ENCODE peak calls at places on chromosomes 2 and 18, in four cellular contexts. A is K562, X is GM12878, U is H1. E is an unnamed sample.
A peak's percentile ranks its signal among the peaks of the same experiment; 100 is the strongest.

GRCh38 chr2:10532631-10533101 is 84.5 kb upstream of the ODC1 start:
- DNase-seq in A (no peak), X (no peak), U (no peak), E (no peak)

GRCh38 chr18:24600076-24600654 is 139.7 kb downstream of the HRH4 start:
- DNase-seq in A (peak; percentile 32), X (no peak), U (no peak), E (peak; percentile 27)

GRCh38 chr18:59268722-59269562 is 4.3 kb downstream of the RAX start:
- DNase-seq in A (peak; percentile 51), X (no peak), U (no peak), E (no peak)

GRCh38 chr2:185161701-185162100 is 563.4 kb downstream of the ZNF804A start:
- DNase-seq in A (no peak), X (no peak), U (no peak), E (no peak)

GRCh38 chr2:199903111-199903510 is 8.0 kb upstream of the C2orf69 start:
- DNase-seq in A (no peak), X (no peak), U (no peak), E (no peak)

GRCh38 chr2:19667536-19667949 is 234.2 kb downstream of the TTC32 start:
- DNase-seq in A (no peak), X (no peak), U (no peak), E (no peak)

GRCh38 chr2:49832555-49832954 is 678.2 kb upstream of the FSHR start:
- DNase-seq in A (no peak), X (no peak), U (no peak), E (no peak)

GRCh38 chr18:13500891-13501887 is 225.2 kb downstream of the FAM210A start:
- DNase-seq in A (no peak), X (no peak), U (no peak), E (no peak)

GRCh38 chr2:133755515-133756311 is 187.4 kb upstream of the NCKAP5 start:
- DNase-seq in A (no peak), X (no peak), U (no peak), E (no peak)

GRCh38 chr2:37349376-37349775 is 4.9 kb downstream of the QPCT start:
- DNase-seq in A (no peak), X (no peak), U (no peak), E (no peak)

GRCh38 chr2:238287702-238288649 is at the start of gene PER2:
- DNase-seq in A (peak; percentile 47), X (no peak), U (no peak), E (peak; percentile 43)

GRCh38 chr18:37441821-37442220 is 123.8 kb downstream of the CELF4 start:
- DNase-seq in A (no peak), X (no peak), U (no peak), E (no peak)

GRCh38 chr2:219605607-219605954 is 7.9 kb downstream of the STK11IP start:
- DNase-seq in A (no peak), X (no peak), U (no peak), E (no peak)

GRCh38 chr18:37403788-37404187 is 161.8 kb downstream of the CELF4 start:
- DNase-seq in A (no peak), X (no peak), U (no peak), E (no peak)

GRCh38 chr2:40016151-40016885 is 237.3 kb upstream of the THUMPD2 start:
- DNase-seq in A (no peak), X (no peak), U (no peak), E (no peak)

GRCh38 chr2:236871500-236872001 is 214.1 kb upstream of the COPS8 start:
- DNase-seq in A (no peak), X (no peak), U (no peak), E (no peak)

GRCh38 chr2:73008261-73009159 is 63.0 kb downstream of the SFXN5 start:
- DNase-seq in A (no peak), X (no peak), U (no peak), E (no peak)

GRCh38 chr2:12286347-12286746 is 430.4 kb upstream of the TRIB2 start:
- DNase-seq in A (no peak), X (no peak), U (no peak), E (no peak)

GRCh38 chr2:238267341-238267710 is 21.1 kb downstream of the PER2 start:
- DNase-seq in A (no peak), X (no peak), U (no peak), E (no peak)

GRCh38 chr18:75783816-75784215 is 356.3 kb upstream of the SMIM21 start:
- DNase-seq in A (no peak), X (no peak), U (no peak), E (no peak)

GRCh38 chr2:156464106-156464505 is 27.9 kb downstream of the GPD2 start:
- DNase-seq in A (no peak), X (no peak), U (no peak), E (no peak)

GRCh38 chr2:220855296-220855695 is 716.8 kb downstream of the EPHA4 start:
- DNase-seq in A (no peak), X (no peak), U (no peak), E (no peak)

GRCh38 chr2:96145028-96145939 is at the start of gene DUSP2:
- DNase-seq in A (no peak), X (peak; percentile 85), U (no peak), E (peak; percentile 57)

GRCh38 chr2:157835425-157835824 is 40.7 kb downstream of the ACVR1 start:
- DNase-seq in A (no peak), X (no peak), U (no peak), E (no peak)

GRCh38 chr2:145088733-145089132 is 568.8 kb upstream of the ZEB2 start:
- DNase-seq in A (no peak), X (no peak), U (no peak), E (no peak)

GRCh38 chr2:66379473-66379872 is 55.5 kb upstream of the MEIS1 start:
- DNase-seq in A (no peak), X (no peak), U (no peak), E (no peak)

GRCh38 chr2:204885747-204886146 is 340.5 kb downstream of the PARD3B start:
- DNase-seq in A (peak; percentile 7), X (no peak), U (no peak), E (no peak)

GRCh38 chr2:152054593-152054992 is 44.3 kb downstream of the CACNB4 start:
- DNase-seq in A (no peak), X (no peak), U (no peak), E (peak; percentile 36)

GRCh38 chr2:41741951-41742563 is 305.8 kb upstream of the PKDCC start:
- DNase-seq in A (no peak), X (no peak), U (no peak), E (no peak)

GRCh38 chr18:48330016-48330991 is 78.9 kb downstream of the ZBTB7C start:
- DNase-seq in A (no peak), X (no peak), U (no peak), E (peak; percentile 47)

GRCh38 chr2:187552959-187553681 is 1.1 kb downstream of the TFPI start:
- DNase-seq in A (peak; percentile 61), X (no peak), U (no peak), E (no peak)

GRCh38 chr2:16020389-16021008 is 80.1 kb downstream of the MYCN start:
- DNase-seq in A (no peak), X (no peak), U (no peak), E (no peak)

GRCh38 chr18:48293954-48294893 is 115.0 kb downstream of the ZBTB7C start:
- DNase-seq in A (no peak), X (no peak), U (no peak), E (no peak)

GRCh38 chr2:132374961-132375360 is 41.6 kb upstream of the GPR39 start:
- DNase-seq in A (no peak), X (no peak), U (no peak), E (no peak)

GRCh38 chr2:24012521-24013245 is 2.8 kb downstream of the MFSD2B start:
- DNase-seq in A (no peak), X (no peak), U (no peak), E (no peak)

GRCh38 chr2:136135462-136135861 is 17.5 kb upstream of the CXCR4 start:
- DNase-seq in A (no peak), X (no peak), U (no peak), E (no peak)

GRCh38 chr2:36965751-36966369 is 476 bp downstream of the STRN start:
- DNase-seq in A (peak; percentile 67), X (no peak), U (peak; percentile 53), E (no peak)

GRCh38 chr2:143034292-143035074 is 94.7 kb upstream of the ARHGAP15 start:
- DNase-seq in A (peak; percentile 57), X (peak; percentile 53), U (no peak), E (peak; percentile 67)

GRCh38 chr2:240347949-240348500 is 87.4 kb upstream of the GPC1 start:
- DNase-seq in A (no peak), X (no peak), U (no peak), E (no peak)

GRCh38 chr2:240347373-240347940 is 88.0 kb upstream of the GPC1 start:
- DNase-seq in A (no peak), X (no peak), U (no peak), E (no peak)

GRCh38 chr2:240346753-240347372 is 88.6 kb upstream of the GPC1 start:
- DNase-seq in A (no peak), X (no peak), U (no peak), E (no peak)

GRCh38 chr2:240344904-240345303 is 90.6 kb upstream of the GPC1 start:
- DNase-seq in A (no peak), X (no peak), U (no peak), E (no peak)

GRCh38 chr2:240346015-240346752 is 89.3 kb upstream of the GPC1 start:
- DNase-seq in A (no peak), X (no peak), U (no peak), E (no peak)
- TF ChIP-seq EGR1 in A (no peak), X (no peak), U (no peak), E (no peak)

GRCh38 chr18:9494778-9495302 is 19.5 kb downstream of the RALBP1 start:
- DNase-seq in A (no peak), X (peak; percentile 56), U (no peak), E (no peak)
- H3K79me2 ChIP-seq in A (peaks cover 80% of the 10 kb centered on the region), X (peaks cover 19% of the 10 kb centered on the region), U (peaks cover 62% of the 10 kb centered on the region), E (peaks cover 86% of the 10 kb centered on the region)

GRCh38 chr2:164314148-164314547 is 307.1 kb downstream of the GRB14 start:
- DNase-seq in A (no peak), X (no peak), U (no peak), E (no peak)
- TF ChIP-seq EGR1 in A (no peak), X (no peak), U (no peak), E (no peak)

GRCh38 chr2:239316562-239317465 is 84.0 kb downstream of the HDAC4 start:
- DNase-seq in A (peak; percentile 77), X (no peak), U (no peak), E (no peak)

GRCh38 chr2:239313776-239314175 is 87.0 kb downstream of the HDAC4 start:
- DNase-seq in A (no peak), X (no peak), U (no peak), E (no peak)

GRCh38 chr2:239313251-239313650 is 87.6 kb downstream of the HDAC4 start:
- DNase-seq in A (no peak), X (no peak), U (no peak), E (no peak)

GRCh38 chr2:239312741-239313246 is 88.0 kb downstream of the HDAC4 start:
- DNase-seq in A (no peak), X (no peak), U (no peak), E (no peak)

DNA sequence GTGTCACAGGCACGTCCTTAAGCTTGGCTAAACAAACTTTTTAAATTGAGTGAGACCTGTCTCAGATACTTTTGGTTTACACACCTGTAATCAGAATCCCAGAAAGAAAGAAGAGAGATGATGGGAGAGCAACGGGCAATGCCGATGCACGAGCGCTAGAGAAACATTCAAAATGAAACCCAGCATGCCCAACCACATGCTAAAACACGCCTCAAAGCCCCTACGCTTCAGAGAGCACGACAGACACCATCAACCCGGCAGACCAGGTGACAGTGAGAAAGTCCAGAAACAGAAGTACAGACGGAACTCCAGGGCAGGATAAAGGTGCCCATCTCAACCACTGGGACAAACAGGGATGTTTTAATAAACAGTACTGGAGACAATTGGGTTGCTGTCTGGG is 85.5 kb downstream of the HDAC4 start:
- DNase-seq in A (no peak), X (no peak), U (no peak), E (no peak)
- H3K79me2 ChIP-seq in A (peaks cover 69% of the 10 kb centered on the region), X (no peaks in the 10 kb centered on the region), U (peaks cover 89% of the 10 kb centered on the region), E (peaks cover 27% of the 10 kb centered on the region)

GRCh38 chr2:169964740-169965139 is 137.5 kb downstream of the UBR3 start:
- DNase-seq in A (no peak), X (no peak), U (no peak), E (no peak)
- TF ChIP-seq EGR1 in A (no peak), X (no peak), U (no peak), E (no peak)